ENCODE peak calls at places on chromosomes 7 and 10, in four cellular contexts. One of them, this sample, is unnamed.

GRCh38 chr10:24718031-24718855 is 5.4 kb downstream of the ARHGAP21 start:
- DNase-seq in H1: no peak
- DNase-seq in HepG2: peak
- DNase-seq in A549: peak
- DNase-seq in this sample: no peak

GRCh38 chr10:72328045-72328828 is 26.5 kb downstream of the DNAJB12 start:
- DNase-seq in A549: peak
- DNase-seq in H1: peak
- DNase-seq in HepG2: peak
- DNase-seq in this sample: peak

GRCh38 chr7:100080895-100081534 is 508 bp downstream of the ZNF3 start:
- DNase-seq in A549: no peak
- DNase-seq in H1: no peak
- DNase-seq in HepG2: peak
- DNase-seq in this sample: no peak

GRCh38 chr10:81876253-81876731 is 1.3 kb downstream of the NRG3 start:
- DNase-seq in H1: peak
- DNase-seq in HepG2: no peak
- DNase-seq in A549: no peak
- DNase-seq in this sample: no peak

GRCh38 chr10:30701471-30702173 is 72.1 kb upstream of the LYZL2 start:
- DNase-seq in HepG2: no peak
- DNase-seq in A549: no peak
- DNase-seq in H1: no peak
- DNase-seq in this sample: no peak

GRCh38 chr10:22325272-22325947 is 4.5 kb downstream of the BMI1 start:
- DNase-seq in H1: peak
- DNase-seq in A549: peak
- DNase-seq in HepG2: peak
- DNase-seq in this sample: peak

GRCh38 chr7:64755881-64756280 is 38.3 kb upstream of the ZNF138 start:
- DNase-seq in H1: no peak
- DNase-seq in A549: no peak
- DNase-seq in HepG2: no peak
- DNase-seq in this sample: no peak

GRCh38 chr7:977326-978048 is 2.1 kb upstream of the COX19 start:
- DNase-seq in HepG2: peak
- DNase-seq in A549: peak
- DNase-seq in H1: no peak
- DNase-seq in this sample: no peak

GRCh38 chr7:80347173-80347572 is 164.7 kb downstream of the GNAT3 start:
- DNase-seq in A549: no peak
- DNase-seq in H1: no peak
- DNase-seq in HepG2: no peak
- DNase-seq in this sample: no peak

GRCh38 chr7:96319444-96319843 is 2.5 kb downstream of the SLC25A13 start:
- DNase-seq in H1: no peak
- DNase-seq in HepG2: no peak
- DNase-seq in A549: no peak
- DNase-seq in this sample: no peak

GRCh38 chr10:53690556-53691240 is 918.1 kb upstream of the MBL2 start:
- DNase-seq in A549: no peak
- DNase-seq in H1: no peak
- DNase-seq in HepG2: no peak
- DNase-seq in this sample: no peak

GRCh38 chr7:36777062-36777461 is 52.8 kb upstream of the AOAH start:
- DNase-seq in HepG2: no peak
- DNase-seq in H1: no peak
- DNase-seq in A549: no peak
- DNase-seq in this sample: no peak

DNA sequence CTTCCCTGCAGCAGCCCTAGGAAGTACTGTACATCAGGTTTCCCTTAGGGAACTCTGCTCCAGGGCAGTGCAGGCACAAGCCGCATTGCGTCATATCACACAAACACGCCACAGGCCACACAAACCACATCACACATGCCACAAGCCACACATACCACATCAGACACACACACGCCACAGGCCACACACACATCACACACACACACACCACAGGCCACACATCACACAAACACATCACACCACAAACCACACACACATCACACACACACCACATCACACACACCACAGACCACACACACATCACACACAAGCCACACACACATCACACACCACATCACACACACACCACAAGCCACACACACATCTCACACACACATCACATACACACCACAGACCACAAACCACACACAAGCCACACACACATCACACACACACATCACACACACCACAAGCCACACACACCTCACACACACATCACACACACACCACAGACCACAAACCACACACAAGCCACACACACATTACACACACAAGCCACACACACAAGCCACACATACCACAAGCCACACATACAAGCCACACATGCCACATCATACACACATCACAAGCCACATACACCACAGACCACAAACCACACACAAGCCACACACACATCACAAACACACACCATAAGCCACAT is 53.5 kb downstream of the TMEM209 start:
- DNase-seq in H1: no peak
- DNase-seq in HepG2: no peak
- DNase-seq in A549: no peak
- DNase-seq in this sample: no peak
- TF ChIP-seq PHF8 in H1: no peak
- TF ChIP-seq PHF8 in HepG2: no peak
- TF ChIP-seq PHF8 in A549: no peak
- TF ChIP-seq PHF8 in this sample: no peak

GRCh38 chr7:25246306-25246705 is 18.0 kb upstream of the NPVF start:
- DNase-seq in HepG2: no peak
- DNase-seq in A549: no peak
- DNase-seq in H1: no peak
- DNase-seq in this sample: no peak
- TF ChIP-seq PHF8 in HepG2: no peak
- TF ChIP-seq PHF8 in A549: no peak
- TF ChIP-seq PHF8 in H1: no peak
- TF ChIP-seq PHF8 in this sample: no peak

DNA sequence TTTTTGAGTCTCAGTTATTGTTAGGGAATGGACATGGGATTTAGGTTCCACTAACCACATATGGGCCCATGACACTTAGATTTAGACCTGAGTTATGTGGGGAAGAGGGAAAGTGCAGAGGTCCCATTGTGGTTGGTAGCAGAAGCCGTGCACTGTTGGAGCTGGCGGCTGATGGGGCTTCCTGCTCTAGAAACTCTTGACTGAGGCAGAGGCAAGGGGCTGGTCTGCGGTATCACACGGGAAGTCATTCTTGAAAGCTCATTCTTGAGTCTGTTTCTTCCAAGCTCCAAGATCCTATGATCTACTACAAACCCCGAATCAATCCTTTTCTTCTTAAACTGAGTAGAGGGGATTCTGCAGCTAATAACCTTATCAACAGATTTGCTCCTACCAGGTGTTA is 56.9 kb downstream of the AOC1 start:
- DNase-seq in HepG2: no peak
- DNase-seq in A549: no peak
- DNase-seq in H1: no peak
- DNase-seq in this sample: no peak
- TF ChIP-seq PHF8 in HepG2: no peak
- TF ChIP-seq PHF8 in A549: no peak
- TF ChIP-seq PHF8 in H1: no peak
- TF ChIP-seq PHF8 in this sample: no peak

GRCh38 chr7:105654994-105655900 is 74.0 kb upstream of the EFCAB10 start:
- DNase-seq in HepG2: no peak
- DNase-seq in H1: peak
- DNase-seq in A549: no peak
- DNase-seq in this sample: peak
- TF ChIP-seq PHF8 in HepG2: no peak
- TF ChIP-seq PHF8 in H1: no peak
- TF ChIP-seq PHF8 in A549: no peak
- TF ChIP-seq PHF8 in this sample: no peak

DNA sequence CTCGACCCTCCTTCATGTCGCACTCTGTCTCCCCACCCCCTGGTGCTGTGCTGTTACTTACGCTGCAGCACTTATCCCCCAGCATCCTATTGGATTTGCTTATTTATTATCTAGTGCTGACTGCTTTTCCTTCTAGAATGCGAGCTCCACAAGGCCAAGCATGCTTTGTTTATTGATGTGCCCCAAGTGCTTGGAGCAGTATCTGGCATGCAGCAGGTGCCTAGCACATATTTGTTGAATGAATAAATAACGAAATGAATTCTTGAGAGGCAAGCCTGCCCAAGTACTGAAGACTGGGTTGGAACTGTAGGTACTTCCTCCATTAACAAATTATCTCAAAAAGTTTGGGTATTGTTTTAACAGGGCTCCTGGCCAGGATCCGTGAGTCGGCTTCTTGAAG is 24.8 kb upstream of the ZNF32 start:
- DNase-seq in HepG2: no peak
- DNase-seq in H1: no peak
- DNase-seq in A549: no peak
- DNase-seq in this sample: no peak
- TF ChIP-seq PHF8 in HepG2: no peak
- TF ChIP-seq PHF8 in H1: no peak
- TF ChIP-seq PHF8 in A549: no peak
- TF ChIP-seq PHF8 in this sample: no peak

GRCh38 chr7:16817536-16817935 is 12.7 kb upstream of the AGR2 start:
- DNase-seq in HepG2: no peak
- DNase-seq in H1: no peak
- DNase-seq in A549: peak
- DNase-seq in this sample: no peak
- TF ChIP-seq PHF8 in HepG2: no peak
- TF ChIP-seq PHF8 in H1: no peak
- TF ChIP-seq PHF8 in A549: no peak
- TF ChIP-seq PHF8 in this sample: no peak

GRCh38 chr7:157526604-157527003 is 189.8 kb downstream of the DNAJB6 start:
- DNase-seq in A549: no peak
- DNase-seq in H1: peak
- DNase-seq in HepG2: no peak
- DNase-seq in this sample: no peak

GRCh38 chr7:157528785-157529341 is 192.1 kb downstream of the DNAJB6 start:
- DNase-seq in HepG2: no peak
- DNase-seq in H1: no peak
- DNase-seq in A549: no peak
- DNase-seq in this sample: no peak

GRCh38 chr7:157525501-157525915 is 188.7 kb downstream of the DNAJB6 start:
- DNase-seq in HepG2: no peak
- DNase-seq in H1: peak
- DNase-seq in A549: no peak
- DNase-seq in this sample: peak

GRCh38 chr7:157527235-157527634 is 190.4 kb downstream of the DNAJB6 start:
- DNase-seq in H1: peak
- DNase-seq in HepG2: no peak
- DNase-seq in A549: no peak
- DNase-seq in this sample: no peak

DNA sequence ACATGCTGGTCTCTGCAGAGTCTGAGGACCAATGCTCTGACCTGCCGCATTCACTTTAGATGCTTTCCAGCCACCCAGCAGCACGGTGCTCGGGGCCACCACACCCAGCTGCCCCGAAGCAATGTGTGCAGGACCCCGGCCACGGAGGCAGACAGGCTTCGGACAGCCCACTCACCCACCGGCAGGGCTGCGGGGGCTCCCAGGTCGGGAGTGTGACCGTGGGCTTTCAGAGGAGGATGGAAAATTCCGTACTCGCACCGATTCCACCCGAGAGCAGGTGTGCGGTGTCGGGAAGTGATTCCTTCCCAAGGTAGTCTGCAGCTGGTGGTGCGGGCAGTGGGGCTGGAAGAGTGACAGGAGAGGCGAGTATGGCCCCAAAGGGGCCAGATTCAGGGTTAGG is 190.9 kb downstream of the DNAJB6 start:
- DNase-seq in A549: no peak
- DNase-seq in H1: peak
- DNase-seq in HepG2: no peak
- DNase-seq in this sample: no peak
- TF ChIP-seq PHF8 in A549: no peak
- TF ChIP-seq PHF8 in H1: no peak
- TF ChIP-seq PHF8 in HepG2: no peak
- TF ChIP-seq PHF8 in this sample: no peak

GRCh38 chr7:23679898-23680416 is at the start of gene FAM221A:
- DNase-seq in H1: peak
- DNase-seq in A549: peak
- DNase-seq in HepG2: no peak
- DNase-seq in this sample: no peak

GRCh38 chr7:23685770-23686169 is 5.8 kb downstream of the FAM221A start:
- DNase-seq in HepG2: no peak
- DNase-seq in A549: no peak
- DNase-seq in H1: no peak
- DNase-seq in this sample: no peak

GRCh38 chr7:23680417-23681405 is 712 bp downstream of the FAM221A start:
- DNase-seq in HepG2: no peak
- DNase-seq in H1: peak
- DNase-seq in A549: no peak
- DNase-seq in this sample: no peak
- TF ChIP-seq PHF8 in HepG2: no peak
- TF ChIP-seq PHF8 in H1: peak
- TF ChIP-seq PHF8 in A549: no peak
- TF ChIP-seq PHF8 in this sample: no peak

GRCh38 chr10:93917814-93918213 is 24.0 kb downstream of the SLC35G1 start:
- DNase-seq in H1: no peak
- DNase-seq in A549: no peak
- DNase-seq in HepG2: no peak
- DNase-seq in this sample: no peak

GRCh38 chr10:93913706-93914105 is 19.9 kb downstream of the SLC35G1 start:
- DNase-seq in H1: no peak
- DNase-seq in HepG2: no peak
- DNase-seq in A549: no peak
- DNase-seq in this sample: no peak

GRCh38 chr10:93917064-93917391 is 23.2 kb downstream of the SLC35G1 start:
- DNase-seq in HepG2: no peak
- DNase-seq in A549: no peak
- DNase-seq in H1: no peak
- DNase-seq in this sample: no peak

GRCh38 chr10:93915603-93916002 is 21.8 kb downstream of the SLC35G1 start:
- DNase-seq in HepG2: no peak
- DNase-seq in A549: no peak
- DNase-seq in H1: no peak
- DNase-seq in this sample: no peak

DNA sequence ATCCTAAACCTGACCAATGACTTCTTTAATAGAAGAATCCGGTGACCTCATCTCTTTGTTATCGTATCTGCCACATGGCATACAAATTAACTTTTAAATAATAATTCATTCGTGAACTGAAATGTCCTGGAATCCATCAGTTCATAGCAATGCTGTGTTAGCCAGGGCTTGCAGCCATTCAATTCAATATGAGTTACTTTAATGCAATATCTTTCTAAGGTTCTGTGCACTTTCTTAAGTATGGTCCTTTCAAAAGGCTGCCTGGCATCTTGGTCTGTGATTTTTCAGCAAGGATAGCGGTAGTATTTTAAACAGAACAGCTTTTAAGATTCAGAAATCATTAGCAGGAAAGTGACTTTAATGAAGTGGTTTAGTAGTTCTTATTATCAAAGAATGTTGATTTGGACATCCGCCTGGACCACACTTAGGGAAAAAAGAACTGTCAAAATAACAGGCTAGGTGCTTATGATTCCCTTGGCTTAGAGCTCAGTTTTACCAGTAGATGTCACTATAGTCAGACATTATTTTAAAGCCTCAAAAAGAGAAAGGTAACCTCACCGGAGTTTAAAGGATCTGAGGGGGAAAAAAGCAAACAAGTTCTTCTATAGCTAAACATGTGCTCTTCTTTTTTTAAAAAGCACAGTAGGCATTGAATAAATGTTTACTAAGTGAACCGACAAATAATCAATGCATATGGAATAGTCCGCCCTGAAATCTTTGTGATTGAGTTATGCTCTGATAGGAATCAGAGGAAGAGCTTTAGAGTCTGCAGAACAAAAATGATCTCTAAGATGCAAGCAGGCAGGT is 22.7 kb downstream of the SLC35G1 start:
- DNase-seq in HepG2: peak
- DNase-seq in A549: peak
- DNase-seq in H1: no peak
- DNase-seq in this sample: no peak
- TF ChIP-seq PHF8 in HepG2: no peak
- TF ChIP-seq PHF8 in A549: no peak
- TF ChIP-seq PHF8 in H1: no peak
- TF ChIP-seq PHF8 in this sample: no peak